ENCODE peak calls at places on chromosomes 7 and 10, in seven cellular contexts. One of them, this sample, is unnamed.

GRCh38 chr10:32163076-32163773 is 107.0 kb upstream of the KIF5B start:
- DNase-seq in neuronal stem cell: no peak
- DNase-seq in GM10248: no peak
- DNase-seq in activated CD4-positive, alpha-beta T cell treated with anti-CD3 and anti-CD28 coated beads for 24 hours: no peak
- DNase-seq in RCC 7860: no peak
- DNase-seq in stimulated activated CD8-positive, alpha-beta memory T cell treated with anti-CD3 and anti-CD28 coated beads, Interleukin-2, amount 100 ng/mL, for 48 hours: no peak
- DNase-seq in effector memory CD8-positive, alpha-beta T cell: no peak
- DNase-seq in this sample: no peak

GRCh38 chr7:77903597-77903996 is 105.0 kb downstream of the PHTF2 start:
- DNase-seq in neuronal stem cell: no peak
- DNase-seq in GM10248: peak; percentile 15
- DNase-seq in activated CD4-positive, alpha-beta T cell treated with anti-CD3 and anti-CD28 coated beads for 24 hours: no peak
- DNase-seq in RCC 7860: no peak
- DNase-seq in stimulated activated CD8-positive, alpha-beta memory T cell treated with anti-CD3 and anti-CD28 coated beads, Interleukin-2, amount 100 ng/mL, for 48 hours: no peak
- DNase-seq in effector memory CD8-positive, alpha-beta T cell: no peak
- DNase-seq in this sample: peak; percentile 38

GRCh38 chr7:40839881-40840280 is 705.1 kb downstream of the SUGCT start:
- DNase-seq in neuronal stem cell: no peak
- DNase-seq in GM10248: no peak
- DNase-seq in activated CD4-positive, alpha-beta T cell treated with anti-CD3 and anti-CD28 coated beads for 24 hours: no peak
- DNase-seq in RCC 7860: peak; percentile 48
- DNase-seq in stimulated activated CD8-positive, alpha-beta memory T cell treated with anti-CD3 and anti-CD28 coated beads, Interleukin-2, amount 100 ng/mL, for 48 hours: no peak
- DNase-seq in effector memory CD8-positive, alpha-beta T cell: no peak
- DNase-seq in this sample: no peak

GRCh38 chr7:30411897-30412296 is 66.7 kb downstream of the NOD1 start:
- DNase-seq in neuronal stem cell: no peak
- DNase-seq in GM10248: no peak
- DNase-seq in activated CD4-positive, alpha-beta T cell treated with anti-CD3 and anti-CD28 coated beads for 24 hours: no peak
- DNase-seq in RCC 7860: no peak
- DNase-seq in stimulated activated CD8-positive, alpha-beta memory T cell treated with anti-CD3 and anti-CD28 coated beads, Interleukin-2, amount 100 ng/mL, for 48 hours: no peak
- DNase-seq in effector memory CD8-positive, alpha-beta T cell: no peak
- DNase-seq in this sample: no peak

GRCh38 chr10:60163786-60164185 is 225.9 kb downstream of the ANK3 start:
- DNase-seq in neuronal stem cell: no peak
- DNase-seq in GM10248: no peak
- DNase-seq in activated CD4-positive, alpha-beta T cell treated with anti-CD3 and anti-CD28 coated beads for 24 hours: no peak
- DNase-seq in RCC 7860: no peak
- DNase-seq in stimulated activated CD8-positive, alpha-beta memory T cell treated with anti-CD3 and anti-CD28 coated beads, Interleukin-2, amount 100 ng/mL, for 48 hours: no peak
- DNase-seq in effector memory CD8-positive, alpha-beta T cell: no peak
- DNase-seq in this sample: no peak

GRCh38 chr7:104983620-104984539 is 30.1 kb upstream of the KMT2E start:
- DNase-seq in neuronal stem cell: peak; percentile 72
- DNase-seq in GM10248: peak; percentile 85
- DNase-seq in activated CD4-positive, alpha-beta T cell treated with anti-CD3 and anti-CD28 coated beads for 24 hours: peak; percentile 75
- DNase-seq in RCC 7860: peak; percentile 86
- DNase-seq in stimulated activated CD8-positive, alpha-beta memory T cell treated with anti-CD3 and anti-CD28 coated beads, Interleukin-2, amount 100 ng/mL, for 48 hours: peak; percentile 82
- DNase-seq in effector memory CD8-positive, alpha-beta T cell: peak; percentile 75
- DNase-seq in this sample: peak; percentile 85

GRCh38 chr10:91123246-91123645 is 97.2 kb upstream of the PCGF5 start:
- DNase-seq in neuronal stem cell: peak; percentile 12
- DNase-seq in GM10248: no peak
- DNase-seq in activated CD4-positive, alpha-beta T cell treated with anti-CD3 and anti-CD28 coated beads for 24 hours: no peak
- DNase-seq in RCC 7860: no peak
- DNase-seq in stimulated activated CD8-positive, alpha-beta memory T cell treated with anti-CD3 and anti-CD28 coated beads, Interleukin-2, amount 100 ng/mL, for 48 hours: no peak
- DNase-seq in effector memory CD8-positive, alpha-beta T cell: no peak
- DNase-seq in this sample: no peak

GRCh38 chr7:115124409-115124939 is 202.6 kb downstream of the MDFIC start:
- DNase-seq in neuronal stem cell: no peak
- DNase-seq in GM10248: no peak
- DNase-seq in activated CD4-positive, alpha-beta T cell treated with anti-CD3 and anti-CD28 coated beads for 24 hours: no peak
- DNase-seq in RCC 7860: no peak
- DNase-seq in stimulated activated CD8-positive, alpha-beta memory T cell treated with anti-CD3 and anti-CD28 coated beads, Interleukin-2, amount 100 ng/mL, for 48 hours: no peak
- DNase-seq in effector memory CD8-positive, alpha-beta T cell: no peak
- DNase-seq in this sample: no peak

GRCh38 chr7:121048195-121048594 is 59.7 kb downstream of the CPED1 start:
- DNase-seq in neuronal stem cell: no peak
- DNase-seq in GM10248: no peak
- DNase-seq in activated CD4-positive, alpha-beta T cell treated with anti-CD3 and anti-CD28 coated beads for 24 hours: no peak
- DNase-seq in RCC 7860: no peak
- DNase-seq in stimulated activated CD8-positive, alpha-beta memory T cell treated with anti-CD3 and anti-CD28 coated beads, Interleukin-2, amount 100 ng/mL, for 48 hours: no peak
- DNase-seq in effector memory CD8-positive, alpha-beta T cell: no peak
- DNase-seq in this sample: no peak

GRCh38 chr10:34305189-34305588 is 509.9 kb downstream of the PARD3 start:
- DNase-seq in neuronal stem cell: no peak
- DNase-seq in GM10248: peak; percentile 31
- DNase-seq in activated CD4-positive, alpha-beta T cell treated with anti-CD3 and anti-CD28 coated beads for 24 hours: no peak
- DNase-seq in RCC 7860: no peak
- DNase-seq in stimulated activated CD8-positive, alpha-beta memory T cell treated with anti-CD3 and anti-CD28 coated beads, Interleukin-2, amount 100 ng/mL, for 48 hours: no peak
- DNase-seq in effector memory CD8-positive, alpha-beta T cell: no peak
- DNase-seq in this sample: no peak

GRCh38 chr10:62081322-62081945 is 179.9 kb downstream of the ARID5B start:
- DNase-seq in neuronal stem cell: no peak
- DNase-seq in GM10248: no peak
- DNase-seq in activated CD4-positive, alpha-beta T cell treated with anti-CD3 and anti-CD28 coated beads for 24 hours: no peak
- DNase-seq in RCC 7860: no peak
- DNase-seq in stimulated activated CD8-positive, alpha-beta memory T cell treated with anti-CD3 and anti-CD28 coated beads, Interleukin-2, amount 100 ng/mL, for 48 hours: no peak
- DNase-seq in effector memory CD8-positive, alpha-beta T cell: no peak
- DNase-seq in this sample: no peak

GRCh38 chr7:70712942-70713341 is 419.0 kb upstream of the GALNT17 start:
- DNase-seq in neuronal stem cell: no peak
- DNase-seq in GM10248: no peak
- DNase-seq in activated CD4-positive, alpha-beta T cell treated with anti-CD3 and anti-CD28 coated beads for 24 hours: no peak
- DNase-seq in RCC 7860: no peak
- DNase-seq in stimulated activated CD8-positive, alpha-beta memory T cell treated with anti-CD3 and anti-CD28 coated beads, Interleukin-2, amount 100 ng/mL, for 48 hours: no peak
- DNase-seq in effector memory CD8-positive, alpha-beta T cell: no peak
- DNase-seq in this sample: no peak

GRCh38 chr10:47425813-47426419 is 41.8 kb upstream of the ZNF488 start:
- DNase-seq in neuronal stem cell: no peak
- DNase-seq in GM10248: no peak
- DNase-seq in activated CD4-positive, alpha-beta T cell treated with anti-CD3 and anti-CD28 coated beads for 24 hours: no peak
- DNase-seq in RCC 7860: no peak
- DNase-seq in stimulated activated CD8-positive, alpha-beta memory T cell treated with anti-CD3 and anti-CD28 coated beads, Interleukin-2, amount 100 ng/mL, for 48 hours: no peak
- DNase-seq in effector memory CD8-positive, alpha-beta T cell: no peak
- DNase-seq in this sample: no peak

GRCh38 chr10:80407836-80408197 is 534 bp upstream of the PRXL2A start:
- DNase-seq in neuronal stem cell: no peak
- DNase-seq in GM10248: no peak
- DNase-seq in activated CD4-positive, alpha-beta T cell treated with anti-CD3 and anti-CD28 coated beads for 24 hours: peak; percentile 43
- DNase-seq in RCC 7860: no peak
- DNase-seq in stimulated activated CD8-positive, alpha-beta memory T cell treated with anti-CD3 and anti-CD28 coated beads, Interleukin-2, amount 100 ng/mL, for 48 hours: peak; percentile 37
- DNase-seq in effector memory CD8-positive, alpha-beta T cell: no peak
- DNase-seq in this sample: peak; percentile 3

GRCh38 chr10:130400890-130401289 is 264.7 kb downstream of the GLRX3 start:
- DNase-seq in neuronal stem cell: no peak
- DNase-seq in GM10248: no peak
- DNase-seq in activated CD4-positive, alpha-beta T cell treated with anti-CD3 and anti-CD28 coated beads for 24 hours: no peak
- DNase-seq in RCC 7860: no peak
- DNase-seq in stimulated activated CD8-positive, alpha-beta memory T cell treated with anti-CD3 and anti-CD28 coated beads, Interleukin-2, amount 100 ng/mL, for 48 hours: no peak
- DNase-seq in effector memory CD8-positive, alpha-beta T cell: no peak
- DNase-seq in this sample: no peak

GRCh38 chr7:142319970-142320369 is 62.1 kb upstream of the PRSS58 start:
- DNase-seq in neuronal stem cell: no peak
- DNase-seq in GM10248: no peak
- DNase-seq in activated CD4-positive, alpha-beta T cell treated with anti-CD3 and anti-CD28 coated beads for 24 hours: peak; percentile 30
- DNase-seq in RCC 7860: no peak
- DNase-seq in stimulated activated CD8-positive, alpha-beta memory T cell treated with anti-CD3 and anti-CD28 coated beads, Interleukin-2, amount 100 ng/mL, for 48 hours: no peak
- DNase-seq in effector memory CD8-positive, alpha-beta T cell: no peak
- DNase-seq in this sample: peak; percentile 48

GRCh38 chr7:24283900-24284698 is at the start of gene NPY:
- DNase-seq in neuronal stem cell: no peak
- DNase-seq in GM10248: peak; percentile 31
- DNase-seq in activated CD4-positive, alpha-beta T cell treated with anti-CD3 and anti-CD28 coated beads for 24 hours: no peak
- DNase-seq in RCC 7860: no peak
- DNase-seq in stimulated activated CD8-positive, alpha-beta memory T cell treated with anti-CD3 and anti-CD28 coated beads, Interleukin-2, amount 100 ng/mL, for 48 hours: no peak
- DNase-seq in effector memory CD8-positive, alpha-beta T cell: no peak
- DNase-seq in this sample: peak; percentile 4

GRCh38 chr10:132996603-132997343 is 54.4 kb upstream of the CFAP46 start:
- DNase-seq in neuronal stem cell: no peak
- DNase-seq in GM10248: no peak
- DNase-seq in activated CD4-positive, alpha-beta T cell treated with anti-CD3 and anti-CD28 coated beads for 24 hours: no peak
- DNase-seq in RCC 7860: no peak
- DNase-seq in stimulated activated CD8-positive, alpha-beta memory T cell treated with anti-CD3 and anti-CD28 coated beads, Interleukin-2, amount 100 ng/mL, for 48 hours: no peak
- DNase-seq in effector memory CD8-positive, alpha-beta T cell: no peak
- DNase-seq in this sample: no peak

GRCh38 chr10:33306756-33307519 is 27.5 kb downstream of the NRP1 start:
- DNase-seq in neuronal stem cell: no peak
- DNase-seq in GM10248: no peak
- DNase-seq in activated CD4-positive, alpha-beta T cell treated with anti-CD3 and anti-CD28 coated beads for 24 hours: no peak
- DNase-seq in RCC 7860: no peak
- DNase-seq in stimulated activated CD8-positive, alpha-beta memory T cell treated with anti-CD3 and anti-CD28 coated beads, Interleukin-2, amount 100 ng/mL, for 48 hours: no peak
- DNase-seq in effector memory CD8-positive, alpha-beta T cell: no peak
- DNase-seq in this sample: no peak

GRCh38 chr7:128137096-128137655 is 103.9 kb upstream of the LEP start:
- DNase-seq in neuronal stem cell: no peak
- DNase-seq in GM10248: no peak
- DNase-seq in activated CD4-positive, alpha-beta T cell treated with anti-CD3 and anti-CD28 coated beads for 24 hours: no peak
- DNase-seq in RCC 7860: no peak
- DNase-seq in stimulated activated CD8-positive, alpha-beta memory T cell treated with anti-CD3 and anti-CD28 coated beads, Interleukin-2, amount 100 ng/mL, for 48 hours: no peak
- DNase-seq in effector memory CD8-positive, alpha-beta T cell: no peak
- DNase-seq in this sample: no peak

This sample was measured in CD4-positive, CD25-positive, alpha-beta regulatory T cell.